ENCODE peak calls at places on chromosome 3, in six cellular contexts. M, C, A, F, O and Q are unnamed samples.

GRCh38 chr3:171770689-171771620 is 39.3 kb downstream of the PLD1 start:
- DNase-seq in M (peak), O (no peak), A (peak), F (peak), C (peak), Q (no peak)

GRCh38 chr3:183533410-183534132 is 21.9 kb downstream of the KLHL6 start:
- DNase-seq in A (peak), C (no peak), M (no peak), F (no peak), O (no peak), Q (no peak)

GRCh38 chr3:131174752-131175151 is 148.1 kb downstream of the NEK11 start:
- DNase-seq in O (no peak), A (no peak), F (peak), C (no peak), M (no peak), Q (no peak)

GRCh38 chr3:19293295-19293694 is 145.0 kb downstream of the KCNH8 start:
- DNase-seq in M (no peak), A (no peak), F (no peak), O (no peak), C (no peak), Q (no peak)

GRCh38 chr3:42288385-42288784 is 22.4 kb upstream of the CCK start:
- DNase-seq in F (no peak), O (no peak), A (no peak), M (no peak), C (no peak), Q (no peak)

GRCh38 chr3:24952388-24952787 is 457.7 kb upstream of the THRB start:
- DNase-seq in C (no peak), O (no peak), M (no peak), F (no peak), A (no peak), Q (no peak)

GRCh38 chr3:143529778-143530177 is 318.5 kb downstream of the SLC9A9 start:
- DNase-seq in A (no peak), F (no peak), O (no peak), C (no peak), M (no peak), Q (no peak)

GRCh38 chr3:153829596-153830170 is 291.5 kb upstream of the ARHGEF26 start:
- DNase-seq in M (no peak), O (no peak), F (peak), A (no peak), C (no peak), Q (no peak)

GRCh38 chr3:58012302-58012701 is 4.1 kb downstream of the FLNB start:
- DNase-seq in A (no peak), F (no peak), C (no peak), O (no peak), M (no peak), Q (no peak)

GRCh38 chr3:142850395-142851023 is 38.4 kb downstream of the PCOLCE2 start:
- DNase-seq in O (no peak), C (peak), F (peak), M (no peak), A (no peak), Q (no peak)

GRCh38 chr3:98513136-98513535 is 9.6 kb downstream of the CLDND1 start:
- DNase-seq in M (no peak), C (peak), F (peak), A (no peak), O (peak), Q (no peak)

GRCh38 chr3:54870423-54870822 is 57.4 kb downstream of the LRTM1 start:
- DNase-seq in M (peak), F (peak), O (no peak), C (peak), A (peak), Q (no peak)

GRCh38 chr3:28317438-28318022 is 31.0 kb upstream of the ZCWPW2 start:
- DNase-seq in C (peak), F (peak), M (peak), A (peak), O (no peak), Q (no peak)

GRCh38 chr3:185659942-185660921 is 74.1 kb downstream of the SENP2 start:
- DNase-seq in C (peak), O (peak), A (peak), M (peak), F (peak), Q (peak)

GRCh38 chr3:118550122-118550521 is 484.5 kb downstream of the IGSF11 start:
- DNase-seq in A (no peak), M (no peak), F (no peak), O (no peak), C (no peak), Q (no peak)

GRCh38 chr3:73622135-73622534 is 2.6 kb downstream of the PDZRN3 start:
- DNase-seq in M (peak), O (peak), A (peak), F (no peak), C (peak), Q (no peak)

DNA sequence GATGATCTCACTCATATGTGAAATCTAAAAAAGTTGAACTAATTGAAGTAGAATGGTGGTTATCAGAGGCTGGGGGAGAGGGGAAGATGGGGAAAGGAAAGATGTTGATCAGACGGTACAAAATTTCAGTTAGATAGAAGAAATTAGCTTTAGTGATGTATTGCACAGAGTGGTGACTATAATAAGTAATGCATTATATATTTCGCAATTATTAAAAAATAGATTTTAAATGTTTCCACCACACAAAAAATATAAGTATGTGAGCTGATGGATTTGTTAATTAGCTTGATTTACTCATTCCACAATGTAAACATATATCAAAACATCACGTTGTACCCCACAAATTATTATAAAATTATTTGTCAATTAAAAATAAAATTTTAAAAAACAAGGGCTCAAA is 8.1 kb downstream of the SUMF1 start:
- DNase-seq in M (no peak), O (no peak), A (no peak), C (no peak), F (no peak), Q (no peak)
- TF ChIP-seq CTCF in M (no peak), O (no peak), A (no peak), C (no peak), F (no peak), Q (no peak)

GRCh38 chr3:56471771-56472170 is 3.5 kb upstream of the ERC2 start:
- DNase-seq in C (no peak), M (peak), A (no peak), F (no peak), O (no peak), Q (no peak)

GRCh38 chr3:56469141-56469540 is 874 bp upstream of the ERC2 start:
- DNase-seq in O (no peak), M (no peak), C (no peak), A (no peak), F (peak), Q (no peak)

GRCh38 chr3:56467108-56467507 is 1.2 kb downstream of the ERC2 start:
- DNase-seq in F (peak), O (peak), M (peak), A (peak), C (peak), Q (no peak)

GRCh38 chr3:56467801-56468183 is 475 bp downstream of the ERC2 start:
- DNase-seq in M (peak), F (no peak), A (peak), C (no peak), O (no peak), Q (no peak)

DNA sequence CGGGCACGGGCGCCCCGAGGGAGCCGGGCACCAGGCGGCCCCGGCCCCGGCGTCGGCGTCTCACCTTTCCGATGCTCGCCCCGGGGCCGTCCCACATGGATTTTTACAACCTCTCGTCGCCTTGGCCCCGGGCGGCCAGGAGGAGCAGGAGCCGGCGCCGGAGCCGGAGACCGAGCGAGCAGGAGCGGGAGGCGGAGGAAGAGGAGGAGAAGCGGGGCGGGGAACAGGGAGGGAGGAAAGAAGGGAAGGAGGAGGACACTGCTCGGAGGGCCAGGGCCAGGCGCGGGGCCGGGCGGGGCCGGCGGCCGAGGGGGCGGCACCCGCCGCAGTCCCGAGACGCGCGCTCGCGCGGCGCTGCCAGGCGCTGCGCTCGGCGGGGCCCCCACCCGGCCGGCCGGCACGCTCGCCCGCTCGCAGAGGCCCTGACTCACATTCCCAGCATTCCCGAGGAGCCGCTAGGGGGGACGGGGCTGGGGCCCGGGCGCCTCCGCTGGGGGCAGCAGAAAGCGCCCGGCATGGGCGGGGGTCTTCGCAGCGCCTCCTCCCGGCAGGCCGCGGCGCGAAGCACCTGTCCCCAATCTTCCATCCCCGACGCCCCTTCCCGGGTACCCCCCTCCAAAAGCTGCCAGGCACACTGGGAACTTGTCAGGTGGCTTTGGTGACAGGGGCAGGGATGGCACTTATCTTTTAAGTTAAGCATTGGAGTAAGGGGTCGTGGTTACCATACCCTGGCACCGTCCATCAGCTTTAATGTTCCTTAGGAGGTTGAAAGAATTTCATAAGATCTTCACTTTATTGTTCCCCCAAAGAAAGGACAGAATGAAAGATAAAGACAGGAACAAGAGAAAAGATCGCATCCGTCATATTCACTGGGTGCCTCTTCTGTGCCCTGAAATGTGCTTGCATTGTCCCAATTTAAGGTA is at the start of gene ERC2:
- DNase-seq in M (peak), A (peak), F (peak), O (peak), C (no peak), Q (no peak)
- TF ChIP-seq CTCF in M (no peak), A (peak), F (peak), O (no peak), C (no peak), Q (no peak)

DNA sequence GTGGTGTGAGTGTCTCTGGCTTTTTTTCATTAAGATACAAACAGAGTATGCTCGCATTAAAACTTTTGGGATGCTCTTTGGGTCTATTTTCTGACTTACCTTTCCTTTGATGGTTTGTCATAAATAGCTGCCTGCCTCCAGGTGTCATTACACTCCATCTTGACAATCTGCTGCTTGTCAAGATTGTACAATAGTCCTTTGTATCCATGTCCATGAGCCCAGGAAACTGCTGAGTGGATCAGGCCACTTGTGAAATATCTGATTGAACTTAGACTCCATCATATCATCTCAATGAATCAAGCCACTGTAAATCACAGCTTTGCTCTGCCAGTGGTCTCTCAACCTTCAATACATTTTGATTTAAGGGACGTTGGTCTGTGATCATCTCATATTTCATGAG is 135.2 kb downstream of the ECT2 start:
- DNase-seq in A (no peak), O (no peak), M (no peak), F (no peak), C (no peak), Q (no peak)
- TF ChIP-seq CTCF in A (no peak), O (no peak), M (no peak), F (no peak), C (no peak), Q (no peak)

GRCh38 chr3:122307288-122307687 is 17.8 kb upstream of the CSTA start:
- DNase-seq in C (no peak), F (no peak), O (no peak), A (no peak), M (no peak), Q (no peak)

GRCh38 chr3:122310361-122310760 is 14.7 kb upstream of the CSTA start:
- DNase-seq in A (no peak), F (no peak), M (peak), C (no peak), O (no peak), Q (no peak)

GRCh38 chr3:122306622-122306953 is 18.5 kb upstream of the CSTA start:
- DNase-seq in F (no peak), A (no peak), M (no peak), C (no peak), O (no peak), Q (no peak)

GRCh38 chr3:122307987-122308386 is 17.1 kb upstream of the CSTA start:
- DNase-seq in F (no peak), A (no peak), O (no peak), C (no peak), M (no peak), Q (no peak)

DNA sequence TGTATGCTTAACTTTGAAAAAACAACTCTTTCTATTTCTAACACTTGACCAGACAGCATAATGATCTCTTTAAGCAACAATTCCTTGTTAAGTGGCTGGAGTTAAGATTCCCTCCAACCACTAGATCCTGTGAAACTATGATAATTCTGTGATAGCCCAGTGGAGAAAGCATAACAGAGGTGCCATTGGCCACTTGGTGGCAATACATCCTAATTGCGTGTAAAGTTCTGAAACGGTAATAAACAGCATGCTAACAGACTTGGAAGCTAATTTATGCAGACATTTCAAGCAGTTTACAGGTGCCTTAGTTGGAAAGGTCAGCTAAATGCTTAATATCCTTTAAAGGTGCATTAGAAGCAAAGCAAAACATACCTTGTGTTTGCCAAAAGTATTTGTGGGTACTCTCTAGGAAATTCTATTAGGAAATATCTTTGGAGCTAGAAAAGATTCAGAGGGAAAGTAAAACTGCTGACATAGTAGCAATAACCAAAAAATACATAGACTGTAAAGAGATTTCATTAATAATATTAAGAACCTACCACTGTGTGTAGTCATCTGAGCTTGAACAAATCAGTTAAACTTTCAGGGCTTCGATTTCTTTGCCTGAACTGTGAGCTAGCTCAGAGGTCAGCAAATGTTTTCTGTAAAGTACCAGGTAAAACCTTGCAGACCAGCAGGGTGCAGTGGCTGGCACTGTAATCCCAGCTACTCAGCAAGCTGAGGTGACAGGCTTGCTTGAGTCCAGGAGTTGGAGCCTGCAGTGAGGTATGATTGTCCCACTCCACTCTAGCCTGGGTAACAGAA is 19.0 kb upstream of the CSTA start:
- DNase-seq in F (no peak), O (no peak), C (no peak), M (peak), A (peak), Q (no peak)
- TF ChIP-seq CTCF in F (no peak), O (no peak), C (no peak), M (peak), A (peak), Q (no peak)

GRCh38 chr3:187447737-187448136 is 79.6 kb downstream of the RTP4 start:
- DNase-seq in O (no peak), A (no peak), F (no peak), M (peak), C (no peak), Q (no peak)

GRCh38 chr3:187454416-187454815 is 86.2 kb downstream of the RTP4 start:
- DNase-seq in F (no peak), O (no peak), A (no peak), C (no peak), M (no peak), Q (no peak)

GRCh38 chr3:187445352-187445751 is 77.2 kb downstream of the RTP4 start:
- DNase-seq in A (no peak), C (no peak), F (no peak), O (no peak), M (no peak), Q (no peak)

GRCh38 chr3:187450791-187451190 is 82.6 kb downstream of the RTP4 start:
- DNase-seq in O (no peak), M (no peak), C (no peak), A (no peak), F (no peak), Q (no peak)

DNA sequence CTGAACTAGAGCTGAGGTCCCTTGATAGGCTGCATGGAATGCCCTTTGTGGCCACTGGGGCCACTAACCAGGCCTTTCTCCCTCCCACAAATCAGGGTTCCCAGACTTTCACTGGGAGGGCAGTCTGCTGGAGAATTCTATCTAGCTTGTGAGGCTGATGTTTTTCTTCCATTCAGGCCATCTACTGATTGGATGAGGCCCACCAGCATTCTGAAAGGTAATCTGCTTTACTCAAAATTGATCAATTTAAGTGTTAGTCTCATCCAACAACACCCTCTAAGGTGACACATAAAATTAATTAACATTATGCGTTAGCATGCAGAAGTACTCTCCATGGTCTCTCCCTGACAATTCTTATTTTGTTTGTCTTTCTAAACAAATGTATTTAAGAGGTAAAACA is 80.5 kb downstream of the RTP4 start:
- DNase-seq in F (no peak), C (no peak), A (no peak), M (no peak), O (no peak), Q (no peak)
- TF ChIP-seq CTCF in F (no peak), C (no peak), A (no peak), M (no peak), O (no peak), Q (no peak)